ENCODE peak calls at places on chromosomes 12 and 14, in seven cellular contexts. N is Calu3, A is omental fat pad, C is fibroblast of pulmonary artery, U is PC-9, Q is tibial nerve, D is AG10803. F is an unnamed sample.

GRCh38 chr14:64504310-64504896 is at the start of gene ZBTB1:
- DNase-seq in N (peak), A (peak), C (peak), U (peak), Q (peak), D (peak), F (peak)

GRCh38 chr14:102739190-102739469 is 38.1 kb upstream of the TRAF3 start:
- DNase-seq in N (no peak), A (no peak), C (no peak), U (no peak), Q (no peak), D (no peak), F (no peak)

GRCh38 chr14:56199976-56200577 is 81.9 kb downstream of the PELI2 start:
- DNase-seq in N (no peak), A (no peak), C (peak), U (no peak), Q (no peak), D (peak), F (no peak)

GRCh38 chr14:65195042-65195719 is 92.9 kb upstream of the MAX start:
- DNase-seq in N (no peak), A (no peak), C (no peak), U (no peak), Q (no peak), D (no peak), F (no peak)

GRCh38 chr12:114661245-114661644 is 22.7 kb downstream of the TBX3 start:
- DNase-seq in N (no peak), A (no peak), C (no peak), U (no peak), Q (no peak), D (no peak), F (no peak)

GRCh38 chr14:102690509-102691286 is 86.6 kb upstream of the TRAF3 start:
- DNase-seq in N (no peak), A (no peak), C (no peak), U (peak), Q (no peak), D (no peak), F (no peak)

GRCh38 chr12:6542209-6543009 is 8.1 kb downstream of the GAPDH start:
- DNase-seq in N (peak), A (no peak), C (no peak), U (no peak), Q (no peak), D (no peak), F (no peak)

GRCh38 chr14:74478996-74479635 is 14.0 kb downstream of the NPC2 start:
- DNase-seq in N (peak), A (no peak), C (peak), U (peak), Q (no peak), D (peak), F (no peak)

GRCh38 chr12:5745251-5745888 is 199.7 kb downstream of the ANO2 start:
- DNase-seq in N (peak), A (peak), C (peak), U (peak), Q (peak), D (peak), F (no peak)

GRCh38 chr12:96402061-96402460 is 1.8 kb upstream of the CDK17 start:
- DNase-seq in N (no peak), A (no peak), C (no peak), U (no peak), Q (no peak), D (no peak), F (no peak)

GRCh38 chr12:105109465-105110212 is 2.1 kb downstream of the WASHC4 start:
- DNase-seq in N (peak), A (no peak), C (peak), U (no peak), Q (peak), D (peak), F (no peak)

GRCh38 chr12:56979628-56980027 is 22.2 kb upstream of the RDH16 start:
- DNase-seq in N (no peak), A (no peak), C (no peak), U (no peak), Q (no peak), D (no peak), F (no peak)

GRCh38 chr14:89406941-89407340 is 10.1 kb downstream of the FOXN3 start:
- DNase-seq in N (no peak), A (no peak), C (peak), U (no peak), Q (peak), D (no peak), F (no peak)

GRCh38 chr14:24277606-24278321 is 6.4 kb upstream of the RABGGTA start:
- DNase-seq in N (no peak), A (no peak), C (no peak), U (no peak), Q (no peak), D (no peak), F (no peak)

GRCh38 chr12:93530358-93530757 is 42.1 kb upstream of the SOCS2 start:
- DNase-seq in N (no peak), A (no peak), C (peak), U (no peak), Q (no peak), D (no peak), F (no peak)

GRCh38 chr14:100857196-100857922 is 31.4 kb downstream of the MEG3 start:
- DNase-seq in N (no peak), A (no peak), C (no peak), U (no peak), Q (no peak), D (no peak), F (no peak)

GRCh38 chr12:19988457-19988856 is 379.9 kb upstream of the PDE3A start:
- DNase-seq in N (no peak), A (no peak), C (peak), U (no peak), Q (peak), D (peak), F (no peak)

GRCh38 chr14:66514206-66514605 is 6.3 kb downstream of the GPHN start:
- DNase-seq in N (no peak), A (no peak), C (peak), U (no peak), Q (no peak), D (peak), F (no peak)

GRCh38 chr12:52392465-52393007 is 7.1 kb upstream of the KRT84 start:
- DNase-seq in N (no peak), A (no peak), C (no peak), U (no peak), Q (no peak), D (no peak), F (no peak)

GRCh38 chr12:52394836-52395405 is 9.5 kb upstream of the KRT84 start:
- DNase-seq in N (no peak), A (no peak), C (no peak), U (no peak), Q (no peak), D (no peak), F (no peak)

GRCh38 chr12:52398176-52398575 is 8.0 kb downstream of the KRT82 start:
- DNase-seq in N (no peak), A (no peak), C (no peak), U (no peak), Q (no peak), D (no peak), F (no peak)

GRCh38 chr12:52396656-52397055 is 9.5 kb downstream of the KRT82 start:
- DNase-seq in N (no peak), A (no peak), C (no peak), U (no peak), Q (no peak), D (no peak), F (no peak)

DNA sequence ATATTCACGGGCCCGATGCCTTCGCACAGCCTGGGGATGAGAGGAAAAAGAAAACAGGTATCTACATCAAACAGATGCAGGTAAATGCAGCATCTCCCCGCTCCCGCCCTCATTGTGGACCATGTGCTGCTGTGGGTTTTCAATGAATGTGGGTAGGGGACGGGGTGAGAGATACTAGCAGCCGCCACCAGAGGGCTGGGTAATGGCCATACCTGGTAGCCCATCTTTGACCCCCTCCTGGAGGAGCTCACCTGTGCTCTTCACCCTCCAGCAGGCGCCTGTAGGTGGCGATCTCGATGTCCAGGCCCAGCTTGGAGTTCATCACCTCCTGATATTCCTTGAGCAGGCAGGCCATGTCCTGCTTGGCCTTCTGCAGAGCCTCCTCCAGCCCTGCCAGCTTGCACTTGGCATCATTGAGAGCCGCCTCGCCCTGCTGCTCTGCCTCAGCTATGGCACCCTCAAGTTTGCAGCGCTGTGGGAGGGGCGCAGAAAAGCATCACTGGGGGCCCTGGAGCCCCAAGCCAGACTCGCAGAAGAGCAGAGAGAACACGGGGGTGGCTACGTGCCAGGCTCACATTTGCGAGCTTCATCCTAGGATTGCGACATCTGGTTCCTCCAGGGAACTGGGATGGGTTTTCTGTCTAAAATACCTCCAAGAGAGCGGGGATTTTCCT is 10.2 kb downstream of the KRT82 start:
- DNase-seq in N (peak), A (no peak), C (peak), U (peak), Q (peak), D (peak), F (no peak)
- TF ChIP-seq CTCF in N (peak), A (no peak), C (peak), U (peak), Q (peak), D (peak), F (peak)

GRCh38 chr14:75980856-75981255 is 939 bp downstream of the TGFB3 start:
- DNase-seq in N (no peak), A (no peak), C (no peak), U (peak), Q (no peak), D (no peak), F (no peak)

GRCh38 chr14:75984674-75985073 is 889 bp upstream of the IFT43 start:
- DNase-seq in N (no peak), A (no peak), C (no peak), U (no peak), Q (no peak), D (no peak), F (no peak)

GRCh38 chr14:75981426-75981825 is 369 bp downstream of the TGFB3 start:
- DNase-seq in N (no peak), A (no peak), C (no peak), U (no peak), Q (no peak), D (no peak), F (no peak)

GRCh38 chr14:75981826-75982723 is at the start of gene TGFB3:
- DNase-seq in N (peak), A (peak), C (peak), U (peak), Q (peak), D (peak), F (no peak)

DNA sequence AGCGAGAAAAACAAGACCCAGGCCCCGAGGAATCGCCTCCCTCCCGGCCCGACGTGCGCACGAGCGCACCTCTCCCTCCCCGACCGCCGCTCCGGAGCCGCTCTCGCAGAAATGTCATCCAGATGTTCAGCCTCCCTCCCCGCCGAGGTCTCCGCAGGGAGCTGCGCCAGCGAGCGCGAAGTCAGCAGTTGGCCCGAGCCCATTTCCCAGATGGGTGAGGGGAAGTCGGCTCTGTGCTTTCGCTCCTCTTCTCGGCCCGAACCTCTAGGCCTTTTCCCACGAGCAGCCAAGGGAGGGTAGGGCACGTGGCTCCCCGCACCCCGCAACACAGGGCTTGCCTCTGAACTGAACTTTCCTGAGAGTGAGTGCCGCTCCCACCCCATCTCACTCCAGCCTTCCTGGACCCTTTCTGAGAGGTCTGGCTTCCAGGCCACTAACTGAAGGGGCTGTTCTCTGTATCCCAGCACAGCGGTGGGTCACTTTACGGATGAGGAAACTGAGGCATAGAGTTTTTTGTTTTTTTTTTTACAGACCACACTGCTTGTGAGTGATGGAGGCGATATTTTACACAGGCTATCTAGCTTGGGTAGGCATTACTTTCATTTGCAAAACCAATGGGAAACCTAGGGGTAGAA is 1.0 kb upstream of the TGFB3 start:
- DNase-seq in N (no peak), A (no peak), C (peak), U (no peak), Q (peak), D (peak), F (no peak)
- TF ChIP-seq CTCF in N (no peak), A (no peak), C (no peak), U (peak), Q (no peak), D (no peak), F (no peak)

GRCh38 chr14:68895304-68895703 is 83.8 kb downstream of the ACTN1 start:
- DNase-seq in N (no peak), A (no peak), C (no peak), U (no peak), Q (no peak), D (no peak), F (no peak)

GRCh38 chr14:68894802-68895201 is 84.3 kb downstream of the ACTN1 start:
- DNase-seq in N (no peak), A (no peak), C (peak), U (no peak), Q (no peak), D (no peak), F (no peak)

GRCh38 chr14:68894123-68894522 is 85.0 kb downstream of the ACTN1 start:
- DNase-seq in N (no peak), A (no peak), C (peak), U (no peak), Q (no peak), D (no peak), F (no peak)

GRCh38 chr14:68897559-68898160 is 81.4 kb downstream of the ACTN1 start:
- DNase-seq in N (no peak), A (no peak), C (no peak), U (no peak), Q (no peak), D (no peak), F (no peak)

GRCh38 chr14:68896132-68896531 is 83.0 kb downstream of the ACTN1 start:
- DNase-seq in N (no peak), A (no peak), C (no peak), U (no peak), Q (no peak), D (no peak), F (no peak)
- TF ChIP-seq CTCF in N (no peak), A (no peak), C (peak), U (no peak), Q (no peak), D (peak), F (no peak)

GRCh38 chr12:12804432-12804886 is 8.7 kb upstream of the DDX47 start:
- DNase-seq in N (peak), A (no peak), C (peak), U (peak), Q (no peak), D (peak), F (no peak)

GRCh38 chr12:12806784-12807516 is 6.2 kb upstream of the DDX47 start:
- DNase-seq in N (no peak), A (no peak), C (no peak), U (no peak), Q (no peak), D (no peak), F (no peak)

GRCh38 chr12:12811343-12811742 is 1.8 kb upstream of the DDX47 start:
- DNase-seq in N (no peak), A (no peak), C (no peak), U (no peak), Q (no peak), D (no peak), F (no peak)

GRCh38 chr12:12810507-12811143 is 2.5 kb upstream of the DDX47 start:
- DNase-seq in N (no peak), A (no peak), C (no peak), U (no peak), Q (no peak), D (no peak), F (no peak)

GRCh38 chr12:12807970-12808702 is 5.0 kb upstream of the DDX47 start:
- DNase-seq in N (no peak), A (no peak), C (peak), U (no peak), Q (peak), D (no peak), F (peak)
- TF ChIP-seq CTCF in N (no peak), A (no peak), C (no peak), U (no peak), Q (no peak), D (no peak), F (no peak)

DNA sequence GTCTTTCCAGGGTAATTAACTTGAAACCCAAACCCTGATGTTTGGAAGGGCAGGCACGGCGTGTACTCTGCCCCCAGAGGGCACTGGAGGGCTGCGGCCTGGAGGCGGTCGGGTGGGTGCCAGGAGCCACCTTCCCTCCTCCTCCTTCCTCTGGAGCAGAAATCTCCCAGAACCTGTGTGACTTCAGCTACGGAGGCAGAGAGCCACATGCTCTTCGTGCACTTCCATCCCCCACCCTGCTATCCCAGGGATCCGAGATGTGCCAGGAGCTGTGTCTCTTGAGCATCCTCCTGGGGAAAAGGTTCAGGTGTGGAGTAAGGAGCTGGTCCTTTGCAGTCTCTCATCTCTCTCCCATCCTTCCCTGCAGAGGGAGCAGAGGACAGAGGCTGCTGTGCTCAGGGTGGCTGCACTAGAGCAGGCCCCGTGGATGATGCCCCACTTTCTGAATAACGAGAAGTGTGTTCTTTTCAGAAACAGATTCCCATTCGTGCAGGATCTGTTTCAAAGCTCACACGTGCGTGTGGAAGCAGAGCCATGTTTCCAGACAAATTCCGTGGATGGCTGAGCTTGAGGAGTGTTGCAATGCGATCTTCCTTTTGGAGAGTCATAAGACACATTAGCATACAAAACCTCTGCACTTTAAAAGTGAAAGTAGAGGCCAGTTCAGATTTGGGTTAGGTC is 162.9 kb downstream of the ADGRD1 start:
- DNase-seq in N (peak), A (no peak), C (peak), U (no peak), Q (peak), D (peak), F (no peak)
- TF ChIP-seq CTCF in N (peak), A (no peak), C (no peak), U (no peak), Q (peak), D (peak), F (no peak)

DNA sequence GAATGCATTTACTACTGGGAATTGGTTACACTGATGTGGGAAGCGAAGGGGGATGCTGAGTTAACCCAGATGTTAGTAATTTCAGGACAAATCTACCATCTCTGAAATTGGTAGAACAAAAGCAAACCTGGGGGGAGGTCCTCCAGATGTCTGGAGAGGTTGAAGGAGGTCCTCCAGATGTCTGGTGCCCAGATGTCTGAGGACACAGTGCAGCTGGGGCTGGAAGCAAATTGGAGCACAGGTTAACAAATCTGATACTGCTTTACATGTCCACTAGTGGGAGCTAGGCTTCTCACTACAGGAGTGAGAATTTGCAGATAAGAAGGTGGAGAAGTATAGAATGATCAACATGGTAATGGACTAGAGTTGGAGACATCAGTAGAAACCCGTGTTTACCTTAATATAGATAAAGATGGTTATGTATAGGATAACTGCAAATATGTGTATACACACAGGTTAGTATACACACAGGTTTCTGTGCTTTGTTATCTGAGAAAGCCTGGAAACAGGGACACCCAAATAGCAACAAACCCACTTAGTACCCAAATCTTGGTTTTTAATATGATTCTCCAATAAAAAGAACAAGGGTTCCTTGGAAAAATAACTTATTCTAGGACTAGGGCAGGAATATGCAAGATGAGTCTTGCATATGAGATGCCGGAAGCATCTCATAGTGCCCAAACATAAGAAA is 162.5 kb downstream of the C12orf50 start:
- DNase-seq in N (peak), A (no peak), C (peak), U (no peak), Q (no peak), D (peak), F (no peak)
- TF ChIP-seq CTCF in N (peak), A (no peak), C (peak), U (peak), Q (no peak), D (peak), F (no peak)

F was measured in esophagus squamous epithelium.